ENCODE peak calls at places on chromosomes 11 and 22, in six cellular contexts. One of them, this sample, is unnamed.

GRCh38 chr11:117861151-117862018 is 15.1 kb downstream of the FXYD6 start:
- DNase-seq in HCT116: no peak
- DNase-seq in neural crest cell: peak
- DNase-seq in T-helper 9 cell: no peak
- DNase-seq in HepG2: no peak
- DNase-seq in amniotic epithelial cell: no peak
- DNase-seq in this sample: peak

GRCh38 chr22:36579441-36579840 is 50.5 kb upstream of the EIF3D start:
- DNase-seq in amniotic epithelial cell: no peak
- DNase-seq in HCT116: no peak
- DNase-seq in HepG2: no peak
- DNase-seq in neural crest cell: no peak
- DNase-seq in T-helper 9 cell: no peak
- DNase-seq in this sample: no peak

GRCh38 chr11:65868076-65868667 is 4.4 kb downstream of the EFEMP2 start:
- DNase-seq in T-helper 9 cell: no peak
- DNase-seq in amniotic epithelial cell: no peak
- DNase-seq in HepG2: no peak
- DNase-seq in neural crest cell: no peak
- DNase-seq in HCT116: no peak
- DNase-seq in this sample: no peak

GRCh38 chr11:13140873-13141655 is 131.9 kb downstream of the RASSF10 start:
- DNase-seq in T-helper 9 cell: no peak
- DNase-seq in amniotic epithelial cell: no peak
- DNase-seq in HCT116: no peak
- DNase-seq in neural crest cell: no peak
- DNase-seq in HepG2: peak
- DNase-seq in this sample: peak

GRCh38 chr11:4418403-4418802 is 24.9 kb upstream of the TRIM21 start:
- DNase-seq in neural crest cell: no peak
- DNase-seq in HCT116: no peak
- DNase-seq in T-helper 9 cell: no peak
- DNase-seq in amniotic epithelial cell: no peak
- DNase-seq in HepG2: no peak
- DNase-seq in this sample: no peak

GRCh38 chr11:67053896-67054850 is 2.5 kb upstream of the RHOD start:
- DNase-seq in HCT116: no peak
- DNase-seq in T-helper 9 cell: no peak
- DNase-seq in amniotic epithelial cell: peak
- DNase-seq in HepG2: peak
- DNase-seq in neural crest cell: peak
- DNase-seq in this sample: peak

GRCh38 chr11:130726647-130727046 is 189.6 kb downstream of the SNX19 start:
- DNase-seq in neural crest cell: no peak
- DNase-seq in HCT116: no peak
- DNase-seq in HepG2: no peak
- DNase-seq in T-helper 9 cell: no peak
- DNase-seq in amniotic epithelial cell: no peak
- DNase-seq in this sample: no peak

GRCh38 chr11:75858613-75859012 is 43.6 kb downstream of the UVRAG start:
- DNase-seq in T-helper 9 cell: no peak
- DNase-seq in HepG2: no peak
- DNase-seq in amniotic epithelial cell: peak
- DNase-seq in HCT116: no peak
- DNase-seq in neural crest cell: no peak
- DNase-seq in this sample: no peak

GRCh38 chr11:119683783-119684182 is 45.2 kb downstream of the NECTIN1 start:
- DNase-seq in HCT116: no peak
- DNase-seq in HepG2: no peak
- DNase-seq in amniotic epithelial cell: no peak
- DNase-seq in neural crest cell: no peak
- DNase-seq in T-helper 9 cell: no peak
- DNase-seq in this sample: no peak

GRCh38 chr11:59923813-59924212 is 14.4 kb upstream of the OOSP1 start:
- DNase-seq in T-helper 9 cell: no peak
- DNase-seq in HCT116: no peak
- DNase-seq in neural crest cell: no peak
- DNase-seq in amniotic epithelial cell: peak
- DNase-seq in HepG2: no peak
- DNase-seq in this sample: no peak

GRCh38 chr22:24109649-24110048 is 71.6 kb upstream of the SUSD2 start:
- DNase-seq in neural crest cell: no peak
- DNase-seq in T-helper 9 cell: no peak
- DNase-seq in HCT116: no peak
- DNase-seq in amniotic epithelial cell: no peak
- DNase-seq in HepG2: no peak
- DNase-seq in this sample: no peak

GRCh38 chr11:117220568-117220967 is 11.3 kb downstream of the PCSK7 start:
- DNase-seq in amniotic epithelial cell: no peak
- DNase-seq in HCT116: no peak
- DNase-seq in neural crest cell: no peak
- DNase-seq in HepG2: no peak
- DNase-seq in T-helper 9 cell: no peak
- DNase-seq in this sample: no peak

GRCh38 chr11:29773656-29774264 is 243.1 kb downstream of the KCNA4 start:
- DNase-seq in neural crest cell: no peak
- DNase-seq in HepG2: no peak
- DNase-seq in amniotic epithelial cell: peak
- DNase-seq in T-helper 9 cell: no peak
- DNase-seq in HCT116: no peak
- DNase-seq in this sample: no peak

GRCh38 chr11:77322506-77322905 is 21.0 kb upstream of the GDPD4 start:
- DNase-seq in T-helper 9 cell: no peak
- DNase-seq in amniotic epithelial cell: peak
- DNase-seq in HCT116: no peak
- DNase-seq in neural crest cell: no peak
- DNase-seq in HepG2: no peak
- DNase-seq in this sample: peak

GRCh38 chr11:105573091-105573490 is 36.8 kb upstream of the GRIA4 start:
- DNase-seq in T-helper 9 cell: no peak
- DNase-seq in amniotic epithelial cell: peak
- DNase-seq in neural crest cell: no peak
- DNase-seq in HepG2: no peak
- DNase-seq in HCT116: no peak
- DNase-seq in this sample: no peak

GRCh38 chr11:35250631-35251030 is 111.7 kb downstream of the CD44 start:
- DNase-seq in T-helper 9 cell: no peak
- DNase-seq in amniotic epithelial cell: no peak
- DNase-seq in HCT116: no peak
- DNase-seq in HepG2: no peak
- DNase-seq in neural crest cell: no peak
- DNase-seq in this sample: no peak

GRCh38 chr11:16902182-16902581 is 112.0 kb downstream of the PLEKHA7 start:
- DNase-seq in HepG2: no peak
- DNase-seq in T-helper 9 cell: no peak
- DNase-seq in amniotic epithelial cell: peak
- DNase-seq in HCT116: peak
- DNase-seq in neural crest cell: no peak
- DNase-seq in this sample: no peak

GRCh38 chr22:19131685-19132015 is 542 bp downstream of the TSSK2 start:
- DNase-seq in amniotic epithelial cell: no peak
- DNase-seq in HCT116: no peak
- DNase-seq in HepG2: no peak
- DNase-seq in T-helper 9 cell: no peak
- DNase-seq in neural crest cell: no peak
- DNase-seq in this sample: no peak

GRCh38 chr11:35173620-35174278 is 34.8 kb downstream of the CD44 start:
- DNase-seq in T-helper 9 cell: no peak
- DNase-seq in HepG2: no peak
- DNase-seq in HCT116: no peak
- DNase-seq in amniotic epithelial cell: no peak
- DNase-seq in neural crest cell: no peak
- DNase-seq in this sample: no peak

GRCh38 chr22:40178417-40179409 is 988 bp downstream of the TNRC6B start:
- DNase-seq in amniotic epithelial cell: peak
- DNase-seq in T-helper 9 cell: no peak
- DNase-seq in HCT116: no peak
- DNase-seq in neural crest cell: peak
- DNase-seq in HepG2: peak
- DNase-seq in this sample: peak

GRCh38 chr11:106177311-106177710 is 99.8 kb downstream of the AASDHPPT start:
- DNase-seq in HepG2: no peak
- DNase-seq in HCT116: no peak
- DNase-seq in neural crest cell: no peak
- DNase-seq in amniotic epithelial cell: no peak
- DNase-seq in T-helper 9 cell: no peak
- DNase-seq in this sample: no peak

GRCh38 chr22:39743955-39744752 is 149.4 kb downstream of the ENTHD1 start:
- DNase-seq in amniotic epithelial cell: no peak
- DNase-seq in HepG2: no peak
- DNase-seq in HCT116: no peak
- DNase-seq in neural crest cell: no peak
- DNase-seq in T-helper 9 cell: no peak
- DNase-seq in this sample: no peak

GRCh38 chr11:61870429-61871039 is 20.8 kb downstream of the FADS3 start:
- DNase-seq in T-helper 9 cell: no peak
- DNase-seq in neural crest cell: no peak
- DNase-seq in HCT116: no peak
- DNase-seq in amniotic epithelial cell: no peak
- DNase-seq in HepG2: no peak
- DNase-seq in this sample: peak